ENCODE peak calls at places on chromosomes 2 and 18, in five cellular contexts. U is tibial nerve, M is lung, Q is endodermal cell, Y is Panc1. Z is an unnamed sample. For H3K36me3 and H3K4me1, the result is how much of the 10 kb centered on the place peaks cover.

GRCh38 chr2:215437614-215438013 is 1.7 kb upstream of the FN1 start:
- DNase-seq in U (no peak), M (no peak), Q (no peak), Y (no peak), Z (no peak)

GRCh38 chr2:222296311-222296736 is 2.5 kb downstream of the PAX3 start:
- DNase-seq in U (no peak), M (no peak), Q (peak), Y (no peak), Z (no peak)

GRCh38 chr2:145797692-145798091 is 1277.8 kb upstream of the ZEB2 start:
- DNase-seq in U (no peak), M (no peak), Q (no peak), Y (no peak), Z (no peak)

GRCh38 chr18:40980171-40980570 is 974.9 kb upstream of the PIK3C3 start:
- DNase-seq in U (no peak), M (no peak), Q (no peak), Y (no peak), Z (no peak)

GRCh38 chr2:160522951-160523700 is 29.5 kb upstream of the RBMS1 start:
- DNase-seq in U (no peak), M (no peak), Q (no peak), Y (no peak), Z (no peak)

GRCh38 chr2:175039031-175039430 is 33.9 kb upstream of the CHN1 start:
- DNase-seq in U (no peak), M (no peak), Q (no peak), Y (no peak), Z (no peak)

GRCh38 chr2:138490673-138491494 is 10.7 kb upstream of the SPOPL start:
- DNase-seq in U (no peak), M (no peak), Q (no peak), Y (no peak), Z (no peak)

GRCh38 chr2:36370281-36370680 is 14.7 kb downstream of the CRIM1 start:
- DNase-seq in U (no peak), M (no peak), Q (no peak), Y (no peak), Z (no peak)

GRCh38 chr2:240623531-240624010 is 1.7 kb upstream of the GPR35 start:
- DNase-seq in U (no peak), M (no peak), Q (peak), Y (no peak), Z (no peak)

GRCh38 chr2:10254373-10255188 is 48.1 kb upstream of the HPCAL1 start:
- DNase-seq in U (no peak), M (no peak), Q (peak), Y (no peak), Z (no peak)

GRCh38 chr18:13240060-13240725 is 21.6 kb downstream of the LDLRAD4 start:
- DNase-seq in U (no peak), M (no peak), Q (peak), Y (no peak), Z (no peak)

GRCh38 chr2:45962522-45962921 is 311.0 kb downstream of the PRKCE start:
- DNase-seq in U (no peak), M (peak), Q (no peak), Y (no peak), Z (no peak)

GRCh38 chr2:151051584-151052220 is 210.0 kb downstream of the RBM43 start:
- DNase-seq in U (peak), M (no peak), Q (peak), Y (peak), Z (no peak)

GRCh38 chr18:78984941-78985784 is 5.5 kb downstream of the SALL3 start:
- DNase-seq in U (no peak), M (peak), Q (peak), Y (peak), Z (no peak)

GRCh38 chr18:21458788-21459187 is 141.7 kb downstream of the ESCO1 start:
- DNase-seq in U (no peak), M (no peak), Q (no peak), Y (no peak), Z (no peak)

GRCh38 chr2:120765911-120766757 is 30.5 kb downstream of the GLI2 start:
- DNase-seq in U (peak), M (peak), Q (peak), Y (no peak), Z (no peak)

GRCh38 chr2:239596298-239596697 is 195.5 kb upstream of the HDAC4 start:
- DNase-seq in U (no peak), M (no peak), Q (peak), Y (no peak), Z (no peak)

GRCh38 chr2:24785704-24786321 is 7.4 kb downstream of the PTRHD1 start:
- DNase-seq in U (no peak), M (peak), Q (no peak), Y (no peak), Z (no peak)

GRCh38 chr2:112153501-112153900 is 15.3 kb downstream of the FBLN7 start:
- DNase-seq in U (no peak), M (no peak), Q (no peak), Y (no peak), Z (no peak)

GRCh38 chr2:109385506-109385905 is 228.3 kb downstream of the SEPTIN10 start:
- DNase-seq in U (no peak), M (no peak), Q (peak), Y (no peak), Z (no peak)

GRCh38 chr2:2574401-2575184 is 243.5 kb upstream of the MYT1L start:
- DNase-seq in U (no peak), M (no peak), Q (peak), Y (no peak), Z (no peak)

GRCh38 chr18:44700652-44701051 is 20.0 kb downstream of the SETBP1 start:
- DNase-seq in U (no peak), M (no peak), Q (no peak), Y (no peak), Z (no peak)

GRCh38 chr2:74385396-74385795 is 5.3 kb upstream of the DCTN1 start:
- DNase-seq in U (no peak), M (no peak), Q (no peak), Y (no peak), Z (no peak)

GRCh38 chr2:237932731-237933131 is 34.1 kb upstream of the UBE2F start:
- DNase-seq in U (no peak), M (no peak), Q (no peak), Y (no peak), Z (no peak)

GRCh38 chr18:41939326-41939725 is 15.7 kb upstream of the PIK3C3 start:
- DNase-seq in U (no peak), M (no peak), Q (no peak), Y (no peak), Z (no peak)

GRCh38 chr18:68847219-68847860 is 49.5 kb downstream of the CCDC102B start:
- DNase-seq in U (no peak), M (no peak), Q (no peak), Y (no peak), Z (no peak)

GRCh38 chr2:201257381-201257940 is 2.9 kb upstream of the CASP8 start:
- DNase-seq in U (no peak), M (peak), Q (peak), Y (no peak), Z (peak)

GRCh38 chr2:36238126-36238525 is 117.5 kb upstream of the CRIM1 start:
- DNase-seq in U (no peak), M (no peak), Q (no peak), Y (no peak), Z (no peak)

GRCh38 chr18:36441872-36442271 is 144.4 kb downstream of the FHOD3 start:
- DNase-seq in U (no peak), M (no peak), Q (no peak), Y (no peak), Z (no peak)

GRCh38 chr2:205511666-205512065 is 170.6 kb upstream of the NRP2 start:
- DNase-seq in U (no peak), M (no peak), Q (no peak), Y (no peak), Z (no peak)

GRCh38 chr18:35026407-35027061 is 14.7 kb upstream of the MAPRE2 start:
- DNase-seq in U (no peak), M (no peak), Q (peak), Y (no peak), Z (no peak)

GRCh38 chr2:55721601-55722215 is 28.1 kb upstream of the PNPT1 start:
- DNase-seq in U (no peak), M (no peak), Q (no peak), Y (no peak), Z (no peak)

GRCh38 chr2:11949732-11950503 is 203.5 kb downstream of the LPIN1 start:
- DNase-seq in U (no peak), M (no peak), Q (no peak), Y (no peak), Z (no peak)

GRCh38 chr18:36758623-36759022 is 70.2 kb downstream of the TPGS2 start:
- DNase-seq in U (no peak), M (no peak), Q (no peak), Y (no peak), Z (no peak)

GRCh38 chr2:31319391-31320175 is 85.6 kb downstream of the EHD3 start:
- DNase-seq in U (peak), M (no peak), Q (no peak), Y (no peak), Z (no peak)

GRCh38 chr2:31312898-31313297 is 78.9 kb downstream of the EHD3 start:
- DNase-seq in U (no peak), M (no peak), Q (no peak), Y (no peak), Z (no peak)

GRCh38 chr2:31318360-31319336 is 84.7 kb downstream of the EHD3 start:
- DNase-seq in U (peak), M (no peak), Q (no peak), Y (no peak), Z (no peak)

GRCh38 chr2:31322376-31322775 is 88.4 kb downstream of the EHD3 start:
- DNase-seq in U (no peak), M (no peak), Q (no peak), Y (no peak), Z (no peak)

GRCh38 chr2:31317387-31317786 is 83.4 kb downstream of the EHD3 start:
- DNase-seq in U (no peak), M (no peak), Q (no peak), Y (no peak), Z (no peak)
- TF ChIP-seq CTCF in U (no peak), M (no peak), Q (no peak), Y (no peak), Z (no peak)

GRCh38 chr18:80115035-80115434 is 6.0 kb downstream of the ADNP2 start:
- DNase-seq in U (no peak), M (no peak), Q (no peak), Y (no peak), Z (no peak)

GRCh38 chr18:80119111-80119510 is 10.0 kb downstream of the ADNP2 start:
- DNase-seq in U (no peak), M (no peak), Q (peak), Y (no peak), Z (no peak)

GRCh38 chr18:80124131-80124530 is 15.1 kb downstream of the ADNP2 start:
- DNase-seq in U (no peak), M (no peak), Q (no peak), Y (no peak), Z (no peak)

GRCh38 chr18:80126797-80127196 is 17.7 kb downstream of the ADNP2 start:
- DNase-seq in U (no peak), M (no peak), Q (peak), Y (no peak), Z (no peak)

DNA sequence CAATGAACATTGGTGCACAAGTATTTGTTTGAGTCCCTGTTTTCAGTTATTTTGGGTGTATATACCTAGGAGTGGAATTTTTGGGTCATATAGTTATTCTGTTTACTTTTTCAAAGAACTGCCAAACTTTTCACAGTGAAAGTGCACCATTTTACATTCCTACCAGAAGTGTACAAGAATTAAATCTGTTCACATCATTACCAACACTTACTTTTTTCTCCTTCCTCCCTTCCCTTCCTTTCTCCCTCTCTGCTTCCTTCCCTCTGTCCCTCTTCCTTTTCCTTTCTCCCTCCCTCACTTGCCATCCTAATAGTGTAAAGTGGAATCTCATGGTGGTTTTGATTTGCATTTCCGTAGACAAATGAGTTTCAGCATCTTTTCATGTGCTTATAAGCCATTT is 11.9 kb downstream of the ADNP2 start:
- DNase-seq in U (no peak), M (no peak), Q (no peak), Y (no peak), Z (no peak)
- H3K36me3 ChIP-seq in U (under half), M (under half), Q (half or more), Y (under half), Z (half or more)

GRCh38 chr2:46982356-46983064 is 66.9 kb upstream of the MCFD2 start:
- DNase-seq in U (no peak), M (no peak), Q (no peak), Y (no peak), Z (no peak)
- H3K4me1 ChIP-seq in U (under half), M (under half), Q (under half), Y (under half), Z (half or more)

GRCh38 chr18:5770176-5770575 is 125.1 kb downstream of the TMEM200C start:
- DNase-seq in U (no peak), M (no peak), Q (no peak), Y (no peak), Z (no peak)
- TF ChIP-seq CTCF in U (no peak), M (no peak), Q (peak), Y (no peak), Z (no peak)

DNA sequence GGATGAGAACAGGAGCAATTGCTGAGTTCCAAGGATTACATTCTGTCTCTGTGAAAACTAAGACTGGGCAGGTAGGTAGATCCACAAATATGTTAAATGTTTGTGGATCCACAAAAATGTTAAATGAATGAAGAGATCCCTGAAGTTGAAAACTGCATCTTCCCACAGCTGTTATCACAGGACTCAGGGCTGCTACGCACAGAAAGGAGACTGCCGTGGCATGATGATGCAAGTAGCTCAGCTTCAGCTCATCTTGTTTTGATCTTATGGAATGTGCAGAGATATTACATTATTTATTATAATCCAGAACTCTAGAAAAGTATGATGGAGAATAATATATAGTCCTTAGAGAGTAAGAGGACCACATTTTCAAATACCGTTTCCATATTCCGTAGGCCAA is 317.2 kb upstream of the MMADHC start:
- DNase-seq in U (no peak), M (no peak), Q (no peak), Y (no peak), Z (no peak)
- H3K36me3 ChIP-seq in U (under half), M (under half), Q (under half), Y (under half), Z (under half)

DNA sequence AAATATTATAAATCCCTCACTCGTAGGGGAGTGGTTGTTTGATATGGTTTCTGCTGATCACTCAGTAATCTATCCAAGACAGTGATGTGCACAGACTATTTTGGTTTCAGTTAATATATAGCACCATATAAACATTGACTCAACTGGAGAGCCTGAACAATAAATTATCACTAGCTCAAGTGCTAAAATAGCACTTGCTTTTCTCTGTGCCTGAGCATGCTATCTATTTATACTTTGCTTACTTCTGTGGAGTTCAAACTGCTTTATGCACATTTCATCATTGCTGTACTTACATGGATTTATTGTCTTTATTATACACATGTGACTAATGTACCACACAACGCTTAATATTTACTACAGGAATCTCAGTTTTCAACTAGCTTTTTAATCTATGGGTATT is 133.6 kb downstream of the BCL2 start:
- DNase-seq in U (no peak), M (no peak), Q (no peak), Y (no peak), Z (no peak)
- H3K4me1 ChIP-seq in U (under half), M (under half), Q (under half), Y (under half), Z (under half)

GRCh38 chr2:186991766-186992417 is 142.9 kb upstream of the ZSWIM2 start:
- DNase-seq in U (no peak), M (no peak), Q (no peak), Y (no peak), Z (no peak)
- TF ChIP-seq CTCF in U (no peak), M (no peak), Q (no peak), Y (peak), Z (no peak)

DNA sequence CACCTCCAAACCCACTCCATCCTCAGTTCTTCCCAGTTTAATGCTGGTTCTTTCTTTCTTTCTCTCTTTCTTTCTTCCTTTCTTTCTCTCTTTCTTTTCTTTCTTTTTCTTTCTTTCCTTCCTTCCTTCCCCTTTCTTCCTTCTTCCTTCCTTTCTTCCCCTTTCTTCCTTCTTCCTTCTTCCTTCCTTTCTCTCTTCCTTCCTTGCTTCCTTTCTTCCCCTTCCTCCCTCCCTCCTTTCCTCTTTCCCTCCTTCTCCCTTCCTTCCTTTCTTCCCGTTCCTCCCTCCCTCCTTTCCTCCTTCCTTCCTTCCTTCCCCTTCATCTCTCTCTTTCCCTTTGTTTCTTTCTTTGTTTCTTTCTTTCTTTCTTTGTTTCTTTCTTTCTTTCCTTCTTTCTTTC is 50.9 kb downstream of the PDCL3 start:
- DNase-seq in U (no peak), M (no peak), Q (no peak), Y (no peak), Z (no peak)
- H3K36me3 ChIP-seq in U (under half), M (under half), Q (under half), Y (under half), Z (under half)

GRCh38 chr2:96201338-96201737 is 7.3 kb downstream of the STARD7 start:
- DNase-seq in U (no peak), M (no peak), Q (no peak), Y (no peak), Z (no peak)
- H3K4me1 ChIP-seq in U (half or more), M (under half), Q (under half), Y (under half), Z (under half)

DNA sequence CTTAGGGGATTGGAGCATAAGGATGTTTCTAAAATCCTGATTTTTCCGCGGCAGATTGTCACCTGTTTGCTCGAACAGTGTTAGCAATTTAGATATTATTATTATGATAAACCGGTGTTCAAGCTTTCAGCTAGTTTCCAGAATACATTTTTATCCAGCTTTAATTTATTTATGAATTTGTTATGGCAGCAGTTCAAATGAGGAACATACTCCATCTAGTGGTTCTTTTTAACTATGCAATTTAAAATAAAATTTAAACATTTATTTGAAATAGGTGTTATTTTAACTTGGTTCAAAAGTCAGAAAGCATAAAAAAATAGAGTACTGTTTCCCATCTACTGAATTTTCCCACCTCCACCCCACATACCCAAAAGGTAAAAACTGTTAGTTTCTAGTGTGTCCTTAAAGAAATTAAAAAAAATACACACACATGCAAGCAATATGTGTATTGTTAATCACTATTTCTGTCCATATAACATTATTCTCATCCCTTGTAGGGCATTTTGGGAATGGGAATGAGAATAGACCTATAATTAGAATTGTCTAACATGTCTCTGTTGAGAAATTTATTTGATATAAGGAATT is 23.2 kb downstream of the ACOXL start:
- DNase-seq in U (no peak), M (no peak), Q (no peak), Y (no peak), Z (no peak)
- TF ChIP-seq CTCF in U (peak), M (peak), Q (peak), Y (peak), Z (peak)